ENCODE peak calls at places on chromosomes 5 and 9, in six cellular contexts. N, A, E, H, U and S are unnamed samples.

GRCh38 chr5:103259705-103260355 is 1.3 kb downstream of the MACIR start:
- DNase-seq in N (peak; percentile 16), A (no peak), E (peak; percentile 23), H (peak; percentile 54), U (no peak), S (peak; percentile 27)

GRCh38 chr5:147464211-147464610 is 45.7 kb downstream of the DPYSL3 start:
- DNase-seq in N (peak; percentile 55), A (no peak), E (peak; percentile 45), H (no peak), U (no peak), S (no peak)

GRCh38 chr9:2179557-2179956 is 164.4 kb downstream of the SMARCA2 start:
- DNase-seq in N (no peak), A (no peak), E (no peak), H (no peak), U (no peak), S (no peak)

GRCh38 chr5:81994679-81995078 is 22.9 kb downstream of the ATG10 start:
- DNase-seq in N (no peak), A (no peak), E (peak; percentile 17), H (no peak), U (no peak), S (no peak)

GRCh38 chr5:40605295-40605958 is 74.3 kb upstream of the PTGER4 start:
- DNase-seq in N (peak; percentile 40), A (no peak), E (peak; percentile 27), H (no peak), U (no peak), S (no peak)

GRCh38 chr5:19058216-19058615 is 929.8 kb downstream of the CDH18 start:
- DNase-seq in N (no peak), A (no peak), E (no peak), H (no peak), U (no peak), S (no peak)

GRCh38 chr5:168314735-168315411 is 23.4 kb downstream of the WWC1 start:
- DNase-seq in N (no peak), A (no peak), E (peak; percentile 99), H (peak; percentile 88), U (no peak), S (no peak)

GRCh38 chr5:74429495-74429894 is 211.0 kb downstream of the ENC1 start:
- DNase-seq in N (no peak), A (no peak), E (no peak), H (no peak), U (no peak), S (no peak)

GRCh38 chr9:119195521-119195920 is 173.7 kb downstream of the BRINP1 start:
- DNase-seq in N (no peak), A (no peak), E (no peak), H (no peak), U (no peak), S (no peak)

GRCh38 chr9:98795970-98796363 is 388 bp downstream of the ANKS6 start:
- DNase-seq in N (no peak), A (no peak), E (no peak), H (no peak), U (peak; percentile 42), S (no peak)

GRCh38 chr9:6566409-6567139 is 79.0 kb downstream of the GLDC start:
- DNase-seq in N (no peak), A (no peak), E (peak; percentile 99), H (no peak), U (no peak), S (no peak)

GRCh38 chr9:78778843-78779486 is 482.0 kb downstream of the PSAT1 start:
- DNase-seq in N (no peak), A (no peak), E (no peak), H (no peak), U (no peak), S (no peak)

GRCh38 chr5:171842006-171842776 is 56.6 kb downstream of the SMIM23 start:
- DNase-seq in N (no peak), A (no peak), E (no peak), H (no peak), U (no peak), S (no peak)

GRCh38 chr9:117008461-117008860 is 321.4 kb downstream of the TRIM32 start:
- DNase-seq in N (no peak), A (no peak), E (no peak), H (no peak), U (no peak), S (no peak)

GRCh38 chr5:103598997-103599556 is 36.5 kb upstream of the NUDT12 start:
- DNase-seq in N (no peak), A (no peak), E (peak; percentile 11), H (no peak), U (no peak), S (no peak)

GRCh38 chr9:36470891-36471290 is 70.8 kb upstream of the RNF38 start:
- DNase-seq in N (peak; percentile 50), A (peak; percentile 36), E (peak; percentile 71), H (peak; percentile 70), U (peak; percentile 61), S (peak; percentile 34)

GRCh38 chr5:106127341-106127781 is 1543.4 kb downstream of the EFNA5 start:
- DNase-seq in N (no peak), A (no peak), E (peak; percentile 14), H (no peak), U (no peak), S (no peak)

GRCh38 chr5:139847790-139848507 is 52.3 kb downstream of the PSD2 start:
- DNase-seq in N (no peak), A (no peak), E (no peak), H (peak; percentile 63), U (peak; percentile 61), S (peak; percentile 67)
- TF ChIP-seq POLR2A in N (no peak), A (no peak), E (no peak), H (no peak), U (no peak), S (no peak)

GRCh38 chr9:136994885-136995224 is 1.5 kb downstream of the CLIC3 start:
- DNase-seq in N (no peak), A (no peak), E (no peak), H (no peak), U (no peak), S (no peak)

GRCh38 chr9:136992819-136993369 is 672 bp downstream of the PAXX start:
- DNase-seq in N (no peak), A (no peak), E (no peak), H (no peak), U (no peak), S (no peak)

GRCh38 chr9:136995772-136996308 is 528 bp downstream of the CLIC3 start:
- DNase-seq in N (no peak), A (no peak), E (peak; percentile 6), H (no peak), U (no peak), S (no peak)

GRCh38 chr9:136995370-136995769 is 998 bp downstream of the CLIC3 start:
- DNase-seq in N (no peak), A (no peak), E (no peak), H (no peak), U (no peak), S (no peak)

GRCh38 chr9:136994180-136994884 is 2.0 kb downstream of the CLIC3 start:
- DNase-seq in N (no peak), A (no peak), E (no peak), H (no peak), U (no peak), S (no peak)
- H3K4me3 ChIP-seq in N (no peak overlapping the region), A (no peak overlapping the region), E (no peak overlapping the region), H (no peak overlapping the region), U (peak overlapping the region; percentile 24), S (no peak overlapping the region)

DNA sequence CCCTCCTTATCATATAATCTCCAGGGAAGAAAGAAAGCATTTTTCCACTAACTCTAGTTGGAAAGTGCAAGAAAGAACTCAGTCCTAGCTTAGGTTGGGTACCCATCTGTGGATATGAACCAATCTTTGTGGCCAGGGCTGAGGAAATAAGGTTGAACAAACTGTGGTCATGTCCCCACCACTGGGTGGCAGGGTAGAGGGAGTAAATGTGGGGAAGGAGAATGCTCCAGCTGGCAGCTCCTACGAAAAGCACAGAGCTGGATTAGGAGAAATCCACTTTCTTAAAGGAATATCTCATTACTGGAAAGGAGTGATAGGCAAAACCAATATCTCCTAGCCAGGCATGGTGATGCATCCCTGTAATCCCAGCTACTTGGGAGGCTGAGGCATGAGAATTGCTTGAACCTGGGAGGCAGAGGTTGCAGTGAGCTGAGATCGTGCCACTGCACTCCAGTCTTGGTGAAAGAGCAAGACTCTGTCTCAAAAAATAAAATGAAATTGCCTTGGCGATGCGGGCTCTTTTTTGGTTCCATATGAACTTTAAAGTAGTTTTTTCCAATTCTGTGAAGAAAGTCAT is 175.1 kb downstream of the CCDC192 start:
- DNase-seq in N (no peak), A (peak; percentile 21), E (peak; percentile 57), H (peak; percentile 75), U (peak; percentile 61), S (no peak)
- TF ChIP-seq CTCF in N (no peak), A (no peak), E (peak; percentile 63), H (peak; percentile 55), U (peak; percentile 45), S (no peak)

GRCh38 chr5:3258050-3258449 is 337.6 kb upstream of the IRX1 start:
- DNase-seq in N (no peak), A (no peak), E (no peak), H (no peak), U (no peak), S (no peak)

GRCh38 chr5:3251784-3252183 is 343.8 kb upstream of the IRX1 start:
- DNase-seq in N (no peak), A (no peak), E (no peak), H (no peak), U (no peak), S (no peak)

GRCh38 chr5:3249401-3249800 is 346.2 kb upstream of the IRX1 start:
- DNase-seq in N (no peak), A (no peak), E (no peak), H (no peak), U (no peak), S (no peak)

GRCh38 chr5:3252235-3252634 is 343.4 kb upstream of the IRX1 start:
- DNase-seq in N (no peak), A (no peak), E (no peak), H (no peak), U (no peak), S (no peak)
- TF ChIP-seq POLR2A in N (no peak), A (no peak), E (no peak), H (no peak), U (no peak), S (no peak)

GRCh38 chr9:106861585-106862114 is 1.3 kb upstream of the ZNF462 start:
- DNase-seq in N (no peak), A (no peak), E (no peak), H (no peak), U (no peak), S (no peak)
- H3K4me3 ChIP-seq in N (peak overlapping the region; percentile 86), A (peak overlapping the region; percentile 87), E (peak overlapping the region; percentile 68), H (peak overlapping the region; percentile 85), U (peak overlapping the region; percentile 64), S (peak overlapping the region; percentile 80)

DNA sequence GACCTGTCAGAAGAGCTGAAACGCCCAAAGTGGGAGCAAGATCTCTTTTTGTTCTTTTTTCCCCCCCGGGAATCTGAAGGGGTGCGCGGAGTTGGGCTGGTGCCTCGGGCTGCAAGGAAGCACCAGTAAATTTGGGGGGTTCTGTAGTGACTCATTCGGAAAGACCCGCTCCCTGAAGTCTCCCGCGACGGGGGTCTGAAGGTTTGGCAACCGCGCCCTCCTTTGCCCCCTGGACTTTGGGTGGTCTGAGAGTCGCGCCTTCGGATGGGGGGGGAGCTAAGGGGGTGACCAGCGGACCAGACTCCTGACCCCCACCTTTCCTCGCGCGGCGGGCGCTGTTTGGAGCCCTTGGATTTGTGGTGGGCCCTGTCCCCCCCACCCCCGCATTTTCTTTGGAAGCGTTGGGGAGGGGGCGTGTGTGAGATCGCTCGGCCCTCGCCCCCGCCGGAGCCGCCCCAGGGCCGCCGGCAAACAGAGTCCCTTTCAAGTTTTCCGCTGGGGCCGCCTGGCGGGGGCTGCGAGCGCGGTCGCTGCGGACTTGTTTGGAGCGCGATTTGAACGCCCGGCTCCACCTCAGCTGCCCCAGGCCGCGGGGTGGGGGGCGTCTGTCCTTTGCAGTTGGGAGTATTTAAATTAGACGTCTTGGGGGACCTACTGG is 2.0 kb downstream of the CXXC5 start:
- DNase-seq in N (no peak), A (peak; percentile 58), E (no peak), H (peak; percentile 55), U (peak; percentile 70), S (peak; percentile 24)
- TF ChIP-seq CTCF in N (peak; percentile 30), A (peak; percentile 57), E (peak; percentile 35), H (peak; percentile 40), U (peak; percentile 29), S (peak; percentile 59)